ENCODE peak calls at places on chromosomes 2 and 18, in ten cellular contexts. X is HFF-Myc, E is fibroblast of lung, U is stomach, I is fibroblast of pulmonary artery, F is AG10803, Y is HFFc6, C is kidney, Q is PC-9, P is AG09309. J is an unnamed sample.

GRCh38 chr18:79524181-79525078 is 128.7 kb downstream of the NFATC1 start:
- DNase-seq in P (no peak), X (no peak), F (no peak), E (no peak), U (no peak), Q (no peak), I (no peak), Y (no peak), C (peak; percentile 74), J (no peak)

GRCh38 chr2:75055820-75056675 is 97.6 kb downstream of the POLE4 start:
- DNase-seq in X (no peak), U (no peak), C (no peak), P (no peak), Q (no peak), I (peak; percentile 36), E (peak; percentile 95), F (peak; percentile 88), Y (peak; percentile 9), J (no peak)

GRCh38 chr2:28643911-28644334 is 107.7 kb upstream of the PPP1CB start:
- DNase-seq in I (peak; percentile 83), Q (peak; percentile 92), F (peak; percentile 85), P (peak; percentile 80), X (no peak), C (no peak), U (peak; percentile 48), E (peak; percentile 86), Y (peak; percentile 87), J (no peak)

GRCh38 chr2:11698009-11698922 is 28.3 kb upstream of the NTSR2 start:
- DNase-seq in U (peak; percentile 34), Q (peak; percentile 64), X (peak; percentile 48), P (no peak), E (peak; percentile 77), I (peak; percentile 66), C (peak; percentile 73), F (peak; percentile 71), Y (peak; percentile 68), J (no peak)

GRCh38 chr18:5073026-5073944 is 123.8 kb downstream of the AKAIN1 start:
- DNase-seq in F (peak; percentile 18), I (peak; percentile 51), U (no peak), Q (no peak), X (no peak), C (no peak), E (peak; percentile 17), P (no peak), Y (peak; percentile 19), J (no peak)

GRCh38 chr18:29271496-29271895 is 1094.6 kb upstream of the CDH2 start:
- DNase-seq in X (no peak), F (peak; percentile 3), Q (no peak), Y (peak; percentile 4), C (no peak), I (peak; percentile 45), E (peak; percentile 53), U (no peak), P (no peak), J (no peak)

GRCh38 chr2:46818141-46818552 is 97.5 kb downstream of the MCFD2 start:
- DNase-seq in P (no peak), Y (no peak), I (no peak), E (no peak), C (peak; percentile 93), Q (no peak), F (peak; percentile 38), X (no peak), U (no peak), J (no peak)

GRCh38 chr2:102488063-102488462 is 15.0 kb downstream of the SLC9A4 start:
- DNase-seq in Y (peak; percentile 9), X (peak; percentile 84), Q (peak; percentile 99), C (no peak), I (peak; percentile 43), F (peak; percentile 73), P (peak; percentile 29), U (peak; percentile 58), E (peak; percentile 90), J (no peak)

GRCh38 chr18:31678425-31678824 is 6.0 kb downstream of the B4GALT6 start:
- DNase-seq in E (no peak), X (no peak), Y (no peak), I (no peak), Q (no peak), U (no peak), P (no peak), C (no peak), F (no peak), J (no peak)

GRCh38 chr18:31679806-31680793 is 4.3 kb downstream of the B4GALT6 start:
- DNase-seq in P (no peak), I (peak; percentile 48), E (no peak), Y (no peak), Q (peak; percentile 55), U (no peak), X (no peak), F (no peak), C (no peak), J (no peak)

GRCh38 chr18:31679133-31679731 is 5.1 kb downstream of the B4GALT6 start:
- DNase-seq in Y (no peak), X (no peak), C (no peak), I (peak; percentile 82), Q (peak; percentile 74), E (peak; percentile 85), F (peak; percentile 60), P (no peak), U (no peak), J (no peak)

GRCh38 chr18:31683106-31683505 is 1.3 kb downstream of the B4GALT6 start:
- DNase-seq in E (no peak), Y (no peak), F (no peak), C (no peak), I (no peak), X (no peak), P (no peak), Q (no peak), U (no peak), J (no peak)

DNA sequence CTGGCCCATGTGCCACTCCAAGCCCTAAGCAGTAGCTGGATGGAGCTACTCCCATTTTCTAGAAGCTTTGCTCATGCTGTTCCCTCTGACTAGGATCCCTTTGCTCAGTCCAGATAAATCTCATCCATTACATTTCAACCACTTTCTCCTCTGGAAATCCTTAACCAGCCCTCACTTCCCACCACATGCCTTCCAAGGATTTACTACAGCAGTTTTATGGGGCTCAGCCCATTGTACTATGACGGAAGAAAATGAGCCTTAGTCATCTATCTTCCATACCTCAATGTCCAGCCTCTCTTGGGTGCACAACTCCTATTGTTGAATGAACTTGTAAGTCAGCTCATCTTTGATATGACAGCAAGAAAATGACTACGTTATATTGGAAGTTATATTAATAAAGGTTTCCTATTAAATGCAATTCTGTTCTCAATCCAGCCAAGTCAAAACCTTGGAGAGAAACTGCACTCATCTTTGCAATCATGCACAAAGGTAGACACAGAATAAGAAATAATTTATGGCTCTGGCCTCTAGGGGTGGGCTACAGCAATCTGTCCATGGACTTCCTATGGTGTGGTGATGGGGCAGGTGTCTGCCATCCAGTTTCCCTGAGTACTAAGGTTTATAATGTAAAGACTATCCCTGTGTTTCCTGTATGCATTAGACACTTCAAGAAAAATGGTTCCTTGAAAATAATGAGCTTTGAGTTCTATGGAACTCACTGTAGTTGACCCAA is 3.4 kb downstream of the B4GALT6 start:
- DNase-seq in P (no peak), I (peak; percentile 57), Y (no peak), C (no peak), F (no peak), Q (no peak), U (no peak), E (no peak), X (no peak), J (no peak)
- TF ChIP-seq CTCF in P (no peak), I (peak; percentile 33), Y (no peak), C (no peak), F (no peak), Q (peak; percentile 27), U (no peak), E (no peak), X (no peak), J (no peak)

GRCh38 chr2:194867328-194867727 is 789.7 kb upstream of the SLC39A10 start:
- DNase-seq in P (no peak), F (no peak), X (no peak), Q (no peak), I (peak; percentile 13), C (no peak), Y (no peak), U (no peak), E (no peak), J (no peak)
- TF ChIP-seq CTCF in P (peak; percentile 8), F (peak; percentile 15), X (no peak), Q (peak; percentile 67), I (peak; percentile 47), C (no peak), Y (peak; percentile 73), U (peak; percentile 39), E (peak; percentile 22), J (peak; percentile 51)

GRCh38 chr2:143263045-143263625 is 133.9 kb downstream of the ARHGAP15 start:
- DNase-seq in U (no peak), E (peak; percentile 17), C (no peak), F (no peak), Q (no peak), I (no peak), X (no peak), P (no peak), Y (no peak), J (no peak)
- TF ChIP-seq CTCF in U (no peak), E (peak; percentile 4), C (no peak), F (peak; percentile 3), Q (no peak), I (peak; percentile 10), X (no peak), P (no peak), Y (peak; percentile 27), J (no peak)

GRCh38 chr18:7032537-7032936 is 85.1 kb downstream of the LAMA1 start:
- DNase-seq in E (no peak), U (no peak), P (no peak), X (no peak), I (no peak), C (no peak), F (no peak), Y (no peak), Q (no peak), J (no peak)

GRCh38 chr18:7035807-7036206 is 81.8 kb downstream of the LAMA1 start:
- DNase-seq in X (no peak), U (no peak), P (no peak), E (no peak), Q (no peak), C (no peak), F (no peak), Y (no peak), I (no peak), J (no peak)

GRCh38 chr18:7037470-7037869 is 80.1 kb downstream of the LAMA1 start:
- DNase-seq in E (no peak), Q (no peak), Y (no peak), I (no peak), U (peak; percentile 24), X (no peak), C (no peak), F (no peak), P (no peak), J (no peak)

GRCh38 chr18:7034924-7035323 is 82.7 kb downstream of the LAMA1 start:
- DNase-seq in U (no peak), E (no peak), Q (no peak), I (no peak), P (no peak), X (no peak), F (no peak), Y (no peak), C (no peak), J (no peak)

DNA sequence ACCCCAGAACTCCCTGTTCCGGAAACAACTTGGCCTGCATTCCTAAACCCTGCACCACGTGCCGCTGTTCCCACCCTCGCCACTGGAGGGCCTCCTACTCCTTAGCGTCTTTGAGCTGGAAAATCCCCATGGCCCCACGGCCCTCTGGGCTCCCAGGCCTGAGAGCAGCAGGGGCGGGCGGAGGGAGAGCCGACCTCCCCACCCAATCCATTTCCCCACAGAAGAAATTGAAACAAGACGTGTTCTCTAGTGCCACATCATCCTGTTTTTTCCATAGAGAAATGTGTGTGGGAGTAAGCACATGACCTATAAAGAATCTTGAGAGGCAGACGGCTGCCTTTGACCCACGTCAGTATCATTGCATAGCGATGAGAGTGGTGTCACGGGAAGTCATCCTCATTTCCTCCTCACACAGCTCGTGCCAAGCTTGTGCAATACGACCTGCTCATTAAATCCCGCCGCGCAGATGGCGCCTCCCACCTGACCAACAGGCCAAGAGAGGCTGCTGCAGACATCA is 79.2 kb downstream of the LAMA1 start:
- DNase-seq in Q (no peak), F (peak; percentile 98), U (no peak), P (peak; percentile 99), E (peak; percentile 97), Y (peak; percentile 92), X (peak; percentile 83), C (peak; percentile 93), I (peak; percentile 100), J (no peak)
- TF ChIP-seq CTCF in Q (peak; percentile 46), F (peak; percentile 73), U (peak; percentile 31), P (peak; percentile 88), E (peak; percentile 87), Y (peak; percentile 76), X (peak; percentile 81), C (peak; percentile 64), I (peak; percentile 87), J (peak; percentile 72)